ENCODE peak calls at places on chromosomes 4 and X, in five cellular contexts. L, R, E, T and N are unnamed samples.
A peak's percentile ranks its signal among the peaks of the same experiment; 100 is the strongest.

GRCh38 chr4:77284036-77284435 is 127.0 kb downstream of the CCNG2 start:
- DNase-seq in L (no peak), R (no peak), E (no peak), T (no peak), N (no peak)

GRCh38 chr4:101824500-101824899 is 34.0 kb downstream of the BANK1 start:
- DNase-seq in L (no peak), R (no peak), E (no peak), T (no peak), N (no peak)

GRCh38 chr4:173171098-173171497 is 2.5 kb downstream of the GALNT7 start:
- DNase-seq in L (peak; percentile 46), R (no peak), E (peak; percentile 49), T (no peak), N (no peak)

GRCh38 chr4:150874386-150875226 is 140.5 kb downstream of the LRBA start:
- DNase-seq in L (peak; percentile 57), R (no peak), E (no peak), T (no peak), N (no peak)

GRCh38 chr4:176475091-176475490 is 155.3 kb downstream of the SPCS3 start:
- DNase-seq in L (peak; percentile 8), R (no peak), E (no peak), T (no peak), N (no peak)

GRCh38 chrX:137032841-137033773 is 688 bp downstream of the GPR101 start:
- DNase-seq in L (no peak), R (no peak), E (no peak), T (no peak), N (no peak)

GRCh38 chrX:18769812-18770573 is 62.5 kb downstream of the PPEF1 start:
- DNase-seq in L (peak; percentile 57), R (no peak), E (no peak), T (no peak), N (no peak)

GRCh38 chrX:46796574-46797191 is 37.8 kb upstream of the SLC9A7 start:
- DNase-seq in L (peak; percentile 77), R (no peak), E (peak; percentile 41), T (peak; percentile 73), N (no peak)

DNA sequence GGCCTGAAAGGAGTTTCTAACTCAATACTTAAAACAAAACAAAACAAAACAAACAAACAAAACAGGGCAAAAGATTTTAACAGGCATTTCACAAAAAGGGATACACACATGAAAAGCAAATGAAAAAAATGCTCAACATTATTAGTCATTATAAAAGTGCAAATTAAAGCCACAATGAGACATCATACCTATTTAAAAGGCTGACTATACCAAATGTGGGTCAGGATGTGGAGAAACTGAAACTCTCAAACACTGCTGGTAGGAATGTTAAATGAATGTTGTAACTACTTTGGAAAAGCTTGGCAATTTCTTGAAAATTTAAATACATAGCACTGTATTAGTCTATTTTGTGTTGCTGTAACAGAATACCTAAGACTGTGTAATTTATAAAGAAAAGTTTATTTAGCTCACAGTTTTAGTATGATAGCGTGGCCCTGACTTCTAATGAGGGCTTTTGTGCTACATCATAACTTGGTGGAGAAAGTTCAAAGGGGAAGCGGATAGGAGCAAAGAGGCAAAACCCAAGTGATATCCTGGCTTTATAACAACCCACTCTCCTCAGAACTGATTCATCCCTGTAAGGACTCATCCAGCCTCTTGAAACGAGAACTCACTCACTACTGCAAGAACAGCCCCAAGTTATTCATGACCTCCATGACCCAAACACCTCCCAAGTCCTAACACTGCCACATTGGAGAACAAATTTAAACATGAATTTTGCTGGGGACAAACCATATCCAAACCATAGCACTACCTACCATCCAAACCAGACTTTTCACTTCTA is 214.0 kb downstream of the TEX11 start:
- DNase-seq in L (no peak), R (no peak), E (no peak), T (no peak), N (no peak)
- TF ChIP-seq CTCF in L (no peak), R (no peak), E (no peak), T (no peak), N (no peak)

GRCh38 chr4:115229873-115230272 is 116.5 kb upstream of the NDST4 start:
- DNase-seq in L (no peak), R (no peak), E (no peak), T (no peak), N (no peak)

GRCh38 chr4:115228851-115229250 is 115.4 kb upstream of the NDST4 start:
- DNase-seq in L (no peak), R (no peak), E (no peak), T (no peak), N (no peak)

GRCh38 chr4:115233600-115233999 is 120.2 kb upstream of the NDST4 start:
- DNase-seq in L (no peak), R (no peak), E (no peak), T (no peak), N (no peak)

GRCh38 chr4:115234405-115235093 is 121.1 kb upstream of the NDST4 start:
- DNase-seq in L (no peak), R (no peak), E (no peak), T (no peak), N (peak; percentile 2)
- TF ChIP-seq CTCF in L (no peak), R (no peak), E (peak; percentile 11), T (no peak), N (peak; percentile 51)

GRCh38 chr4:154743683-154744340 is at the start of gene LRAT:
- DNase-seq in L (no peak), R (no peak), E (peak; percentile 88), T (peak; percentile 82), N (no peak)
- TF ChIP-seq CTCF in L (no peak), R (no peak), E (no peak), T (peak; percentile 31), N (no peak)

DNA sequence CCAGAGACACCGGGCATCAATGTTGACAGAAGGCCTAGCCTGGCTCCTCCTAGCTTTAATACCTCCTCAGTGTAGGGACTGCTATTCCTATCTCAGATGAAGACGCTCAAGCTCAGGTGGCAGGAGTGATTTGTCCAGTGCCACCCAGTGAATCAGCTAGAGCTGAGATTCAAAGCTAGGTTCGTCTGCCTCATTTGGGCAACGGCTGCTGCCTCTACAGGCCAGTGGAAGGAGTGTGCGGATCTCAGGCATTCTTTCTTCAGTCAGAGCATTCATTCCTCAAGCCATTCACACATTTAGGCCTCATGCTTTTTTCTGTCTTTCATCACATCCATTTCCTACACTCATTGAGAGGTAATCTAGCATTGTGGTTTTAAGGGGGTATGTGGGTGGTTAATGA is 7.3 kb downstream of the TSR2 start:
- DNase-seq in L (peak; percentile 23), R (no peak), E (no peak), T (no peak), N (no peak)
- TF ChIP-seq CTCF in L (peak; percentile 26), R (no peak), E (no peak), T (no peak), N (peak; percentile 18)

DNA sequence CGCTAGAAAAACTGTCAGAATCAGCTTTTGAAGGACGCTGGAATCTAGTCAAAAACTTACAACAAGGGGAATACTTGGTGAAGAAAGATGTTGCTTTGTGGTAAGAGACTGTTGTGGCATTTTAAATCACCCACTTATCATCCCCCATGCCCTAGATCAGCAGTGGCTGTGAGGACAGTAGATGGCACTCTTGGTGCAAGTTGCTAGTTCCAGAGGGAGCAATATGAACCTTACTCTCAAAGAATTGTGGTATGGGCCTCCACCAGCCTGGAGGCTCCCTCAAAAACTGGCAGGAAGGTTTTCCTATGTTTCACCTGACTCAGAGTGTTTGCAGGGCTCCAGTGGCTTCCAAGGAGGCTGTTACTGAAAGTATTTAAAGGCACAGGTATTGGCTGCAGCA is 37.7 kb upstream of the SLC16A2 start:
- DNase-seq in L (peak; percentile 74), R (no peak), E (peak; percentile 50), T (peak; percentile 18), N (peak; percentile 15)
- TF ChIP-seq CTCF in L (peak; percentile 62), R (no peak), E (no peak), T (peak; percentile 22), N (peak; percentile 77)

DNA sequence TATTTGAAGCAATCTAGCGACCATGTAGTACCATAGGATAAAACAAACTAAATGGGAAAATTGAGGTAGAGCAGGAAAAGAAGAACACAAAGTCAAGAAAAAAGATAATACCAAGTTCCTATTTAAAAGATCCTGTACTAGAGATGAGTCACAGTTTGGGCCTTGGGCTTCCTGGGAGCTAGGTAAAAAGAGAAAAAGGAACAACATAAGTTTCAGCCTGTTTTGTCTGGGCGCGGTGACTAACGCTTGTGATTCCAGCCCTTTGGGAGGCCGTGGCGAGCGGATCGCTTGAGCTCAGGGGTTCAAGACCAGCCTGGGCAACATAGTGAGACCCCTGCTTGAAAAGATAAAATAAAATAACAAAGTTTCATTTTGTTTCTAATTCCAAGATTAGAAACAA is 14.0 kb upstream of the TMEM156 start:
- DNase-seq in L (peak; percentile 43), R (no peak), E (peak; percentile 63), T (no peak), N (no peak)
- TF ChIP-seq CTCF in L (no peak), R (no peak), E (no peak), T (no peak), N (no peak)

GRCh38 chr4:113673450-113673849 is 88.1 kb downstream of the CAMK2D start:
- DNase-seq in L (no peak), R (no peak), E (peak; percentile 23), T (no peak), N (no peak)
- TF ChIP-seq CTCF in L (no peak), R (no peak), E (no peak), T (no peak), N (no peak)